ENCODE peak calls at places on chromosomes 5 and 9, in eight cellular contexts. R, Y, U, P, S, E, I and L are unnamed samples.

GRCh38 chr9:116555556-116556180 is 131.4 kb upstream of the TRIM32 start:
- DNase-seq in S (no peak), Y (no peak), R (no peak), P (no peak), E (no peak), U (no peak), I (no peak), L (no peak)

GRCh38 chr5:93278876-93279275 is 302.1 kb downstream of the NR2F1-AS1 start:
- DNase-seq in P (no peak), R (no peak), E (no peak), Y (no peak), I (no peak), S (no peak), U (peak), L (no peak)

GRCh38 chr5:5055708-5056107 is 84.4 kb upstream of the ADAMTS16 start:
- DNase-seq in E (no peak), S (no peak), U (no peak), I (no peak), P (no peak), Y (no peak), R (no peak), L (no peak)

GRCh38 chr9:37350486-37351190 is 71.9 kb upstream of the GRHPR start:
- DNase-seq in R (no peak), U (no peak), I (no peak), Y (no peak), S (no peak), E (no peak), P (peak), L (no peak)

GRCh38 chr5:149153751-149154610 is 12.7 kb downstream of the ABLIM3 start:
- DNase-seq in U (peak), Y (no peak), I (no peak), S (peak), P (peak), E (no peak), R (peak), L (no peak)

GRCh38 chr5:181041043-181041442 is 977 bp downstream of the BTNL9 start:
- DNase-seq in R (no peak), P (no peak), Y (no peak), I (no peak), E (no peak), U (no peak), S (no peak), L (no peak)

GRCh38 chr5:74085782-74086181 is 459.8 kb downstream of the ARHGEF28 start:
- DNase-seq in I (no peak), Y (no peak), S (no peak), E (no peak), P (no peak), U (no peak), R (no peak), L (no peak)

GRCh38 chr9:38183994-38184568 is 115.1 kb upstream of the SHB start:
- DNase-seq in I (no peak), R (no peak), Y (no peak), S (peak), U (peak), E (no peak), P (no peak), L (no peak)

GRCh38 chr9:121811140-121811539 is 159.7 kb downstream of the DAB2IP start:
- DNase-seq in Y (no peak), S (no peak), I (no peak), R (no peak), P (no peak), U (no peak), E (no peak), L (no peak)

GRCh38 chr5:106522296-106522695 is 1148.4 kb downstream of the EFNA5 start:
- DNase-seq in U (peak), P (no peak), E (no peak), I (no peak), R (no peak), Y (no peak), S (peak), L (no peak)

GRCh38 chr5:6829150-6829784 is 116.0 kb downstream of the TENT4A start:
- DNase-seq in E (no peak), R (no peak), Y (no peak), U (no peak), I (no peak), S (no peak), P (peak), L (no peak)

GRCh38 chr5:132679717-132680380 is 6.1 kb downstream of the IL4 start:
- DNase-seq in R (no peak), I (no peak), E (no peak), S (no peak), U (no peak), P (no peak), Y (no peak), L (no peak)

GRCh38 chr5:148730955-148731898 is 76.9 kb upstream of the HTR4 start:
- DNase-seq in E (peak), I (peak), R (peak), Y (peak), P (peak), U (peak), S (peak), L (peak)

GRCh38 chr5:158451203-158451982 is 592.4 kb upstream of the CLINT1 start:
- DNase-seq in I (no peak), S (peak), Y (no peak), U (peak), E (no peak), R (no peak), P (peak), L (no peak)

GRCh38 chr5:122014232-122014940 is 52.6 kb downstream of the SRFBP1 start:
- DNase-seq in E (no peak), U (peak), R (no peak), P (no peak), Y (no peak), I (no peak), S (peak), L (no peak)

GRCh38 chr5:142584843-142585242 is 101.0 kb downstream of the FGF1 start:
- DNase-seq in U (no peak), P (no peak), I (no peak), Y (no peak), E (no peak), S (peak), R (no peak), L (no peak)

GRCh38 chr9:32581512-32582143 is 8.7 kb upstream of the NDUFB6 start:
- DNase-seq in P (peak), R (peak), U (peak), I (peak), S (peak), E (peak), Y (no peak), L (no peak)

GRCh38 chr9:113987526-113987925 is 90.6 kb downstream of the AMBP start:
- DNase-seq in I (no peak), P (no peak), E (no peak), Y (no peak), S (no peak), U (no peak), R (no peak), L (no peak)

GRCh38 chr5:44332360-44332971 is 56.8 kb downstream of the FGF10 start:
- DNase-seq in S (peak), U (peak), R (peak), P (peak), Y (no peak), E (no peak), I (peak), L (peak)

GRCh38 chr9:130835441-130836298 is 616 bp downstream of the ABL1 start:
- DNase-seq in S (peak), P (peak), I (no peak), R (no peak), Y (peak), U (peak), E (no peak), L (no peak)

GRCh38 chr5:2901511-2901910 is 150.0 kb upstream of the IRX2 start:
- DNase-seq in P (no peak), I (no peak), U (no peak), E (no peak), S (no peak), Y (peak), R (no peak), L (no peak)

GRCh38 chr5:109454726-109455505 is 45.1 kb upstream of the PJA2 start:
- DNase-seq in U (peak), I (no peak), E (no peak), R (no peak), Y (no peak), P (peak), S (peak), L (peak)

GRCh38 chr9:94945191-94946144 is 219.0 kb downstream of the AOPEP start:
- DNase-seq in S (peak), Y (no peak), U (peak), E (no peak), R (peak), P (peak), I (peak), L (no peak)

GRCh38 chr9:93013856-93014582 is 44.5 kb upstream of the SUSD3 start:
- DNase-seq in I (no peak), S (no peak), Y (peak), P (no peak), R (no peak), E (no peak), U (no peak), L (no peak)

GRCh38 chr5:142618125-142618524 is 67.8 kb downstream of the FGF1 start:
- DNase-seq in Y (no peak), E (no peak), U (peak), P (peak), R (no peak), S (peak), I (peak), L (no peak)

GRCh38 chr5:75686480-75686879 is 30.8 kb downstream of the POC5 start:
- DNase-seq in R (no peak), I (no peak), P (no peak), S (no peak), U (no peak), E (no peak), Y (no peak), L (no peak)

GRCh38 chr5:5421149-5421960 is 1.1 kb upstream of the ICE1 start:
- DNase-seq in U (no peak), Y (no peak), P (no peak), I (no peak), S (no peak), E (peak), R (no peak), L (no peak)

GRCh38 chr5:40436535-40437237 is 243.0 kb upstream of the PTGER4 start:
- DNase-seq in P (no peak), E (peak), U (no peak), S (no peak), Y (no peak), I (no peak), R (no peak), L (no peak)

GRCh38 chr5:175219256-175219835 is 224.6 kb downstream of the DRD1 start:
- DNase-seq in U (no peak), S (no peak), Y (no peak), I (no peak), E (no peak), P (no peak), R (no peak), L (no peak)

GRCh38 chr5:143230676-143230996 is 172.8 kb downstream of the NR3C1 start:
- DNase-seq in P (no peak), E (no peak), I (no peak), S (no peak), Y (no peak), R (no peak), U (no peak), L (no peak)

GRCh38 chr5:95591490-95591901 is 28.4 kb upstream of the GPR150 start:
- DNase-seq in S (peak), E (no peak), P (peak), R (no peak), I (peak), U (peak), Y (no peak), L (peak)

GRCh38 chr5:72523960-72524582 is 16.9 kb upstream of the ZNF366 start:
- DNase-seq in I (peak), E (no peak), S (peak), P (peak), U (peak), Y (no peak), R (no peak), L (peak)

GRCh38 chr9:18811171-18811570 is 221.8 kb downstream of the SAXO1 start:
- DNase-seq in U (no peak), E (no peak), S (no peak), Y (no peak), P (no peak), I (no peak), R (no peak), L (no peak)

GRCh38 chr5:80219381-80219780 is 36.5 kb downstream of the SERINC5 start:
- DNase-seq in E (no peak), Y (no peak), I (no peak), U (no peak), R (no peak), P (no peak), S (no peak), L (no peak)